ENCODE peak calls at places on chromosome 5, in nine cellular contexts. One of them, this sample, is unnamed.

GRCh38 chr5:142857405-142857804 is 87.2 kb downstream of the ARHGAP26 start:
- DNase-seq in ovary: no peak
- DNase-seq in stomach: no peak
- DNase-seq in heart right ventricle: no peak
- DNase-seq in Peyer's patch: no peak
- DNase-seq in IMR-90: no peak
- DNase-seq in OCI-LY7: no peak
- DNase-seq in mammary epithelial cell: peak
- DNase-seq in transverse colon: no peak
- DNase-seq in this sample: no peak

GRCh38 chr5:141512390-141513020 is 23.6 kb downstream of the PCDHGC5 start:
- DNase-seq in ovary: peak
- DNase-seq in stomach: peak
- DNase-seq in heart right ventricle: peak
- DNase-seq in Peyer's patch: peak
- DNase-seq in IMR-90: peak
- DNase-seq in OCI-LY7: peak
- DNase-seq in mammary epithelial cell: peak
- DNase-seq in transverse colon: peak
- DNase-seq in this sample: peak

GRCh38 chr5:155728146-155728856 is 598.7 kb upstream of the SGCD start:
- DNase-seq in ovary: peak
- DNase-seq in stomach: peak
- DNase-seq in heart right ventricle: peak
- DNase-seq in Peyer's patch: no peak
- DNase-seq in IMR-90: peak
- DNase-seq in OCI-LY7: no peak
- DNase-seq in mammary epithelial cell: peak
- DNase-seq in transverse colon: peak
- DNase-seq in this sample: peak

GRCh38 chr5:100788417-100788816 is 114.7 kb downstream of the ST8SIA4 start:
- DNase-seq in ovary: no peak
- DNase-seq in stomach: no peak
- DNase-seq in heart right ventricle: no peak
- DNase-seq in Peyer's patch: no peak
- DNase-seq in IMR-90: no peak
- DNase-seq in OCI-LY7: no peak
- DNase-seq in mammary epithelial cell: no peak
- DNase-seq in transverse colon: no peak
- DNase-seq in this sample: no peak

GRCh38 chr5:10468256-10468655 is 26.6 kb downstream of the ROPN1L start:
- DNase-seq in ovary: no peak
- DNase-seq in stomach: no peak
- DNase-seq in heart right ventricle: no peak
- DNase-seq in Peyer's patch: no peak
- DNase-seq in IMR-90: no peak
- DNase-seq in OCI-LY7: no peak
- DNase-seq in mammary epithelial cell: no peak
- DNase-seq in transverse colon: no peak
- DNase-seq in this sample: no peak

GRCh38 chr5:65364907-65365306 is 116.8 kb downstream of the ADAMTS6 start:
- DNase-seq in ovary: no peak
- DNase-seq in stomach: no peak
- DNase-seq in heart right ventricle: no peak
- DNase-seq in Peyer's patch: no peak
- DNase-seq in IMR-90: peak
- DNase-seq in OCI-LY7: no peak
- DNase-seq in mammary epithelial cell: no peak
- DNase-seq in transverse colon: no peak
- DNase-seq in this sample: peak

GRCh38 chr5:63820557-63820956 is 141.7 kb downstream of the HTR1A start:
- DNase-seq in ovary: no peak
- DNase-seq in stomach: no peak
- DNase-seq in heart right ventricle: peak
- DNase-seq in Peyer's patch: no peak
- DNase-seq in IMR-90: no peak
- DNase-seq in OCI-LY7: no peak
- DNase-seq in mammary epithelial cell: no peak
- DNase-seq in transverse colon: no peak
- DNase-seq in this sample: no peak

GRCh38 chr5:150710165-150710564 is 9.3 kb upstream of the RBM22 start:
- DNase-seq in ovary: no peak
- DNase-seq in stomach: no peak
- DNase-seq in heart right ventricle: no peak
- DNase-seq in Peyer's patch: no peak
- DNase-seq in IMR-90: no peak
- DNase-seq in OCI-LY7: peak
- DNase-seq in mammary epithelial cell: no peak
- DNase-seq in transverse colon: no peak
- DNase-seq in this sample: no peak

GRCh38 chr5:126508962-126509279 is 85.7 kb downstream of the GRAMD2B start:
- DNase-seq in ovary: no peak
- DNase-seq in stomach: no peak
- DNase-seq in heart right ventricle: no peak
- DNase-seq in Peyer's patch: peak
- DNase-seq in IMR-90: no peak
- DNase-seq in OCI-LY7: peak
- DNase-seq in mammary epithelial cell: no peak
- DNase-seq in transverse colon: peak
- DNase-seq in this sample: peak
- H3K4me3 ChIP-seq in ovary: no peak
- H3K4me3 ChIP-seq in stomach: no peak
- H3K4me3 ChIP-seq in heart right ventricle: no peak
- H3K4me3 ChIP-seq in Peyer's patch: no peak
- H3K4me3 ChIP-seq in IMR-90: no peak
- H3K4me3 ChIP-seq in OCI-LY7: no peak
- H3K4me3 ChIP-seq in mammary epithelial cell: no peak
- H3K4me3 ChIP-seq in transverse colon: no peak
- H3K4me3 ChIP-seq in this sample: no peak

DNA sequence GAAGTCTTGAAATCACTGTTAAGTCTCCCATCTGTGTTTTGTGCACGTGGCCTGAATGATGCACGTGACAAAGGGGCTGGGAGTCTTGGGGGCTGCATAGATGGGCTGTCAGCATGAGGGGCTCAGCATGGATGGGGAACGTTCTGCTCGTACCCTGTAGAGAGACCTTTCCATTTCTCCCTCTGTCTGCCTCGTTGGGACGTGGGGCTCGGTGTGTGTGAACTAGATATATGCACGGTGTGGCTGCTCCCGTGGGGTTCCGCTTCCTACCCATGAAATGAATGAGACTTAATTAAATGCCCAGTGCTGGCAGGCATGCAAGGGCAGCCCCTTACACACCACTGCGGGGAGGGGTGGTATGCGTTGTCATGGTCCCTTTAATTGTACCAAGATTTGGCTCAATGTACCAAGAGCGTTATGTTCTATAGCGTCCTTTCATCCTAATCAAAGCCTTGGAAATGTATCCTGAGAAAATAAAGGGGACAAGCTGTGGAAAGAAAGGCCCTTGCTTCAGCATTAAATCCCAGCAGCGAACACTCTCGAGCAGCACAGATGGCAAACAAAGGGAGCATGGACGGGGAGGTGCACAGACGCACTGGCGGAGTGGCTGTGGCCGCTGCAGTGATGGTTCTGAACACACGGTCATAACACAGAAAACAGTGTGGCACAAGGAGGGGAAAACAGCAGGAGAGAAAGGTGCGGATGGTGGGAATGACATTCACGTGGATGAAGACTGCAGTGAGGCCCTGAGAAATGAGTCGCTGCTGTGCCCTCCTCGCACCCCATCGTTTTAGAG is 66.8 kb downstream of the RASGEF1C start:
- DNase-seq in ovary: no peak
- DNase-seq in stomach: no peak
- DNase-seq in heart right ventricle: no peak
- DNase-seq in Peyer's patch: no peak
- DNase-seq in IMR-90: no peak
- DNase-seq in OCI-LY7: no peak
- DNase-seq in mammary epithelial cell: no peak
- DNase-seq in transverse colon: no peak
- DNase-seq in this sample: no peak
- TF ChIP-seq CTCF in ovary: no peak
- TF ChIP-seq CTCF in stomach: no peak
- TF ChIP-seq CTCF in heart right ventricle: no peak
- TF ChIP-seq CTCF in Peyer's patch: no peak
- TF ChIP-seq CTCF in IMR-90: no peak
- TF ChIP-seq CTCF in OCI-LY7: no peak
- TF ChIP-seq CTCF in mammary epithelial cell: no peak
- TF ChIP-seq CTCF in transverse colon: no peak
- TF ChIP-seq CTCF in this sample: no peak

DNA sequence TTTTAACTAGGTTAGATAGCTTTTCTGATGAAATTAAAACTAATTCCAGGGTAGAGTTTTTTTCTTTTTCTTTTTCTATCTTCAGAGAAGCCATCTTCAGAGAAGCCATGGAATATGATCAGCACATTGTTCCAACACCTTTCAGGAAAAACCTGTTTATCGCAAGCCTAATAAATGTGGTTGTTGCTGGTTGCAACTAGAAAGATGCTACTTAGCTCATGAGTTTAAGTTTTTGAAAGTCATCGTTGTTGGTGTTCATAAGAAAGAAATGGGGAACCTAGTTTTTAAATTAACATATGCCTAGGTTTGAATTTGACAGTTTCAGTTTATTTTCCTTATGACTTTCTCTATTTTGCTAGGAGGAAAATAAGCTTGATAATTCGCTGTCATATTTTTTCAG is 7.6 kb downstream of the CPEB4 start:
- DNase-seq in ovary: no peak
- DNase-seq in stomach: no peak
- DNase-seq in heart right ventricle: no peak
- DNase-seq in Peyer's patch: no peak
- DNase-seq in IMR-90: no peak
- DNase-seq in OCI-LY7: no peak
- DNase-seq in mammary epithelial cell: no peak
- DNase-seq in transverse colon: no peak
- DNase-seq in this sample: no peak
- H3K4me3 ChIP-seq in ovary: no peak
- H3K4me3 ChIP-seq in stomach: no peak
- H3K4me3 ChIP-seq in heart right ventricle: no peak
- H3K4me3 ChIP-seq in Peyer's patch: no peak
- H3K4me3 ChIP-seq in IMR-90: no peak
- H3K4me3 ChIP-seq in OCI-LY7: peak
- H3K4me3 ChIP-seq in mammary epithelial cell: no peak
- H3K4me3 ChIP-seq in transverse colon: no peak
- H3K4me3 ChIP-seq in this sample: no peak

DNA sequence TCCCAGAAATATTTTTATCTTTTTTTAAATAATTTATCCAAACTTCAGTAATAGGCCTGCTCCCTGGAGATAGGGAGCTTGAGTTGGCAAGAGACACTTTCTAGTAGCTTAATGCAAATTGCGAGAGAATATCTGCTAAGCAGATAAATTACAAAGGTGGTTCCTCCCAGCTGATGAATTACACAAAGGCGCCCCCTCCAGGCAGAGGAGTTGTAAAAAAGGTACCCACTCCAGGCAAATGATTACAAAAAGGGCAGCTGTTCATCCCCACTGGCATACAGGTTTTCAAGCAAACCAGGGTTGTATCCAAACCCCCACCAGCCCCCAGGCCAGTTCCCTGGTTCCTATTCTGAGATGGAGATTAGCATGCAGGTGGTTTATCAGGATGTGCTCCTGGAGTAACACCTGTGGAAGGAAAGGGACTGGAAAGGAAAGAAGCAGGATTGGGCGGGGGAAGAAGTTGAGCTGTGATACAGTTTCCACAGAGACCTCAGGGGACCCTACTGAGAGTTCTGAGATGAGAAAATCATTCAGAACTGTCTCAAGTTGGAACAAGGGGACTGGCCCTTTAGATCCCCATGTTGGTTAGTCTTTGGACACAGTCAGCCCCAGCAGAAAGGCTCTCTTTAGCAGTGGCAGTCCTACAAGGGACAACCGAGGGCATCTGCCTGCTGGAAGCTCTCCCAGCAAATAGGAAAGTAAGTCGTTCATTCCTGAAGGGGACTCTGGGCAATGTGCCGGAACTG is 25.5 kb downstream of the ESM1 start:
- DNase-seq in ovary: no peak
- DNase-seq in stomach: peak
- DNase-seq in heart right ventricle: no peak
- DNase-seq in Peyer's patch: no peak
- DNase-seq in IMR-90: no peak
- DNase-seq in OCI-LY7: peak
- DNase-seq in mammary epithelial cell: no peak
- DNase-seq in transverse colon: peak
- DNase-seq in this sample: peak
- TF ChIP-seq CTCF in ovary: no peak
- TF ChIP-seq CTCF in stomach: peak
- TF ChIP-seq CTCF in heart right ventricle: no peak
- TF ChIP-seq CTCF in Peyer's patch: no peak
- TF ChIP-seq CTCF in IMR-90: peak
- TF ChIP-seq CTCF in OCI-LY7: peak
- TF ChIP-seq CTCF in mammary epithelial cell: peak
- TF ChIP-seq CTCF in transverse colon: no peak
- TF ChIP-seq CTCF in this sample: peak

DNA sequence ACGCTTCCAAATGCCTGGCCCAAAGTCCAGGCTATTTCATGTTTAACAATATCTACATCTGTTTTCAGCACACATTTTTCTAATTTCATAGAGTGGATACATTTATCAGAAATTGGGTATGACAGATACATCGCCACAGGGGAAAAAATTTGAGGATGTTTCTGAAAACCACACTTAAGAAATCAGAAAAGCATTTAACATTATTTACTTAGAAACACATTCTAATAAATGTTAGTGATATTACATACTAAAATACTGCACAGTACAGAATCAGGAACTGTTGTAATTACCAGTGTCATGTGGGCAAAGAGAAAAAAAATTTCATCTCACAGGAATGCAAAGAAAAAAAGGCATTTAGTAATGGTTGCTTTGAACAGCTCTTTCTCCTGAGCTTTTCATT is 310.5 kb upstream of the KIF2A start:
- DNase-seq in ovary: no peak
- DNase-seq in stomach: no peak
- DNase-seq in heart right ventricle: no peak
- DNase-seq in Peyer's patch: no peak
- DNase-seq in IMR-90: no peak
- DNase-seq in OCI-LY7: no peak
- DNase-seq in mammary epithelial cell: no peak
- DNase-seq in transverse colon: no peak
- DNase-seq in this sample: no peak
- H3K4me3 ChIP-seq in ovary: no peak
- H3K4me3 ChIP-seq in stomach: no peak
- H3K4me3 ChIP-seq in heart right ventricle: no peak
- H3K4me3 ChIP-seq in Peyer's patch: no peak
- H3K4me3 ChIP-seq in IMR-90: no peak
- H3K4me3 ChIP-seq in OCI-LY7: no peak
- H3K4me3 ChIP-seq in mammary epithelial cell: no peak
- H3K4me3 ChIP-seq in transverse colon: no peak
- H3K4me3 ChIP-seq in this sample: no peak

GRCh38 chr5:128842241-128842640 is 123.0 kb upstream of the SLC27A6 start:
- DNase-seq in ovary: no peak
- DNase-seq in stomach: no peak
- DNase-seq in heart right ventricle: no peak
- DNase-seq in Peyer's patch: no peak
- DNase-seq in IMR-90: no peak
- DNase-seq in OCI-LY7: no peak
- DNase-seq in mammary epithelial cell: no peak
- DNase-seq in transverse colon: no peak
- DNase-seq in this sample: peak
- TF ChIP-seq CTCF in ovary: no peak
- TF ChIP-seq CTCF in stomach: no peak
- TF ChIP-seq CTCF in heart right ventricle: no peak
- TF ChIP-seq CTCF in Peyer's patch: no peak
- TF ChIP-seq CTCF in IMR-90: no peak
- TF ChIP-seq CTCF in OCI-LY7: no peak
- TF ChIP-seq CTCF in mammary epithelial cell: no peak
- TF ChIP-seq CTCF in transverse colon: no peak
- TF ChIP-seq CTCF in this sample: no peak